ENCODE peak calls at places on chromosome 22, in ten cellular contexts. One of them, this sample, is unnamed. For H3K36me3, the result is how much of the 10 kb centered on the place peaks cover.

GRCh38 chr22:30920407-30920806 is 48.2 kb downstream of the MORC2 start:
- DNase-seq in upper lobe of right lung: peak
- DNase-seq in transverse colon: peak
- DNase-seq in psoas muscle: peak
- DNase-seq in tibial nerve: peak
- DNase-seq in uterus: peak
- DNase-seq in BJ: no peak
- DNase-seq in bronchial epithelial cell: peak
- DNase-seq in mammary epithelial cell: peak
- DNase-seq in ascending aorta: peak
- DNase-seq in this sample: peak

GRCh38 chr22:20765938-20766337 is 8.0 kb upstream of the SERPIND1 start:
- DNase-seq in upper lobe of right lung: no peak
- DNase-seq in transverse colon: no peak
- DNase-seq in psoas muscle: no peak
- DNase-seq in tibial nerve: no peak
- DNase-seq in uterus: no peak
- DNase-seq in BJ: no peak
- DNase-seq in bronchial epithelial cell: no peak
- DNase-seq in mammary epithelial cell: no peak
- DNase-seq in ascending aorta: no peak
- DNase-seq in this sample: no peak

GRCh38 chr22:35023692-35024363 is 42.1 kb upstream of the ISX start:
- DNase-seq in upper lobe of right lung: peak
- DNase-seq in transverse colon: peak
- DNase-seq in psoas muscle: peak
- DNase-seq in tibial nerve: peak
- DNase-seq in uterus: peak
- DNase-seq in BJ: no peak
- DNase-seq in bronchial epithelial cell: peak
- DNase-seq in mammary epithelial cell: peak
- DNase-seq in ascending aorta: no peak
- DNase-seq in this sample: no peak

GRCh38 chr22:31062566-31063230 is 18.4 kb upstream of the SMTN start:
- DNase-seq in upper lobe of right lung: no peak
- DNase-seq in transverse colon: no peak
- DNase-seq in psoas muscle: no peak
- DNase-seq in tibial nerve: no peak
- DNase-seq in uterus: no peak
- DNase-seq in BJ: no peak
- DNase-seq in bronchial epithelial cell: peak
- DNase-seq in mammary epithelial cell: peak
- DNase-seq in ascending aorta: no peak
- DNase-seq in this sample: no peak

GRCh38 chr22:36204001-36204640 is 2.5 kb upstream of the APOL4 start:
- DNase-seq in upper lobe of right lung: no peak
- DNase-seq in transverse colon: no peak
- DNase-seq in psoas muscle: no peak
- DNase-seq in tibial nerve: no peak
- DNase-seq in uterus: no peak
- DNase-seq in BJ: no peak
- DNase-seq in bronchial epithelial cell: no peak
- DNase-seq in mammary epithelial cell: no peak
- DNase-seq in ascending aorta: peak
- DNase-seq in this sample: no peak

GRCh38 chr22:30206964-30207363 is 39.6 kb downstream of the LIF start:
- DNase-seq in upper lobe of right lung: no peak
- DNase-seq in transverse colon: no peak
- DNase-seq in psoas muscle: peak
- DNase-seq in tibial nerve: no peak
- DNase-seq in uterus: peak
- DNase-seq in BJ: peak
- DNase-seq in bronchial epithelial cell: peak
- DNase-seq in mammary epithelial cell: peak
- DNase-seq in ascending aorta: no peak
- DNase-seq in this sample: peak

GRCh38 chr22:17827466-17827865 is 53.2 kb upstream of the BID start:
- DNase-seq in upper lobe of right lung: no peak
- DNase-seq in transverse colon: no peak
- DNase-seq in psoas muscle: no peak
- DNase-seq in tibial nerve: no peak
- DNase-seq in uterus: no peak
- DNase-seq in BJ: no peak
- DNase-seq in bronchial epithelial cell: no peak
- DNase-seq in mammary epithelial cell: no peak
- DNase-seq in ascending aorta: no peak
- DNase-seq in this sample: no peak

GRCh38 chr22:27863556-27863955 is 55.5 kb downstream of the PITPNB start:
- DNase-seq in upper lobe of right lung: no peak
- DNase-seq in transverse colon: no peak
- DNase-seq in psoas muscle: no peak
- DNase-seq in tibial nerve: no peak
- DNase-seq in uterus: no peak
- DNase-seq in BJ: no peak
- DNase-seq in bronchial epithelial cell: no peak
- DNase-seq in mammary epithelial cell: no peak
- DNase-seq in ascending aorta: no peak
- DNase-seq in this sample: no peak

GRCh38 chr22:17172172-17172833 is 13.2 kb upstream of the HDHD5 start:
- DNase-seq in upper lobe of right lung: peak
- DNase-seq in transverse colon: no peak
- DNase-seq in psoas muscle: peak
- DNase-seq in tibial nerve: no peak
- DNase-seq in uterus: peak
- DNase-seq in BJ: no peak
- DNase-seq in bronchial epithelial cell: no peak
- DNase-seq in mammary epithelial cell: peak
- DNase-seq in ascending aorta: no peak
- DNase-seq in this sample: no peak

GRCh38 chr22:49164773-49165320 is 662.8 kb downstream of the BRD1 start:
- DNase-seq in upper lobe of right lung: no peak
- DNase-seq in transverse colon: no peak
- DNase-seq in psoas muscle: no peak
- DNase-seq in tibial nerve: no peak
- DNase-seq in uterus: no peak
- DNase-seq in BJ: no peak
- DNase-seq in bronchial epithelial cell: no peak
- DNase-seq in mammary epithelial cell: no peak
- DNase-seq in ascending aorta: no peak
- DNase-seq in this sample: no peak

GRCh38 chr22:49329636-49330035 is 498.0 kb downstream of the BRD1 start:
- DNase-seq in upper lobe of right lung: no peak
- DNase-seq in transverse colon: no peak
- DNase-seq in psoas muscle: no peak
- DNase-seq in tibial nerve: no peak
- DNase-seq in uterus: no peak
- DNase-seq in BJ: no peak
- DNase-seq in bronchial epithelial cell: no peak
- DNase-seq in mammary epithelial cell: no peak
- DNase-seq in ascending aorta: no peak
- DNase-seq in this sample: no peak

GRCh38 chr22:22945195-22945594 is 57.6 kb downstream of the IGLL5 start:
- DNase-seq in upper lobe of right lung: peak
- DNase-seq in transverse colon: peak
- DNase-seq in psoas muscle: no peak
- DNase-seq in tibial nerve: no peak
- DNase-seq in uterus: no peak
- DNase-seq in BJ: no peak
- DNase-seq in bronchial epithelial cell: no peak
- DNase-seq in mammary epithelial cell: no peak
- DNase-seq in ascending aorta: no peak
- DNase-seq in this sample: no peak

GRCh38 chr22:25884121-25884520 is 142.1 kb downstream of the MYO18B start:
- DNase-seq in upper lobe of right lung: no peak
- DNase-seq in transverse colon: no peak
- DNase-seq in psoas muscle: no peak
- DNase-seq in tibial nerve: no peak
- DNase-seq in uterus: no peak
- DNase-seq in BJ: no peak
- DNase-seq in bronchial epithelial cell: no peak
- DNase-seq in mammary epithelial cell: no peak
- DNase-seq in ascending aorta: no peak
- DNase-seq in this sample: no peak

GRCh38 chr22:27045103-27045940 is 387.9 kb downstream of the MIAT start:
- DNase-seq in upper lobe of right lung: no peak
- DNase-seq in transverse colon: no peak
- DNase-seq in psoas muscle: no peak
- DNase-seq in tibial nerve: no peak
- DNase-seq in uterus: no peak
- DNase-seq in BJ: peak
- DNase-seq in bronchial epithelial cell: peak
- DNase-seq in mammary epithelial cell: peak
- DNase-seq in ascending aorta: no peak
- DNase-seq in this sample: peak

GRCh38 chr22:38239101-38239761 is 33.6 kb downstream of the TMEM184B start:
- DNase-seq in upper lobe of right lung: peak
- DNase-seq in transverse colon: no peak
- DNase-seq in psoas muscle: no peak
- DNase-seq in tibial nerve: no peak
- DNase-seq in uterus: no peak
- DNase-seq in BJ: peak
- DNase-seq in bronchial epithelial cell: peak
- DNase-seq in mammary epithelial cell: peak
- DNase-seq in ascending aorta: peak
- DNase-seq in this sample: peak

GRCh38 chr22:49244466-49245420 is 582.9 kb downstream of the BRD1 start:
- DNase-seq in upper lobe of right lung: peak
- DNase-seq in transverse colon: no peak
- DNase-seq in psoas muscle: no peak
- DNase-seq in tibial nerve: no peak
- DNase-seq in uterus: peak
- DNase-seq in BJ: no peak
- DNase-seq in bronchial epithelial cell: no peak
- DNase-seq in mammary epithelial cell: no peak
- DNase-seq in ascending aorta: peak
- DNase-seq in this sample: no peak

GRCh38 chr22:20977516-20978170 is 4.5 kb upstream of the LZTR1 start:
- DNase-seq in upper lobe of right lung: no peak
- DNase-seq in transverse colon: no peak
- DNase-seq in psoas muscle: no peak
- DNase-seq in tibial nerve: no peak
- DNase-seq in uterus: no peak
- DNase-seq in BJ: no peak
- DNase-seq in bronchial epithelial cell: no peak
- DNase-seq in mammary epithelial cell: no peak
- DNase-seq in ascending aorta: no peak
- DNase-seq in this sample: no peak

GRCh38 chr22:46863794-46864193 is 101.3 kb downstream of the TBC1D22A start:
- DNase-seq in upper lobe of right lung: no peak
- DNase-seq in transverse colon: no peak
- DNase-seq in psoas muscle: no peak
- DNase-seq in tibial nerve: no peak
- DNase-seq in uterus: no peak
- DNase-seq in BJ: no peak
- DNase-seq in bronchial epithelial cell: no peak
- DNase-seq in mammary epithelial cell: no peak
- DNase-seq in ascending aorta: no peak
- DNase-seq in this sample: no peak
- TF ChIP-seq CTCF in upper lobe of right lung: no peak
- TF ChIP-seq CTCF in transverse colon: no peak
- TF ChIP-seq CTCF in psoas muscle: no peak
- TF ChIP-seq CTCF in tibial nerve: no peak
- TF ChIP-seq CTCF in uterus: no peak
- TF ChIP-seq CTCF in BJ: no peak
- TF ChIP-seq CTCF in bronchial epithelial cell: no peak
- TF ChIP-seq CTCF in mammary epithelial cell: no peak
- TF ChIP-seq CTCF in ascending aorta: no peak
- TF ChIP-seq CTCF in this sample: no peak

GRCh38 chr22:33112606-33113005 is 54.4 kb upstream of the SYN3 start:
- DNase-seq in upper lobe of right lung: no peak
- DNase-seq in transverse colon: no peak
- DNase-seq in psoas muscle: no peak
- DNase-seq in tibial nerve: no peak
- DNase-seq in uterus: no peak
- DNase-seq in BJ: no peak
- DNase-seq in bronchial epithelial cell: no peak
- DNase-seq in mammary epithelial cell: no peak
- DNase-seq in ascending aorta: no peak
- DNase-seq in this sample: no peak
- H3K4me3 ChIP-seq in upper lobe of right lung: no peak
- H3K4me3 ChIP-seq in transverse colon: no peak
- H3K4me3 ChIP-seq in psoas muscle: no peak
- H3K4me3 ChIP-seq in tibial nerve: no peak
- H3K4me3 ChIP-seq in uterus: no peak
- H3K4me3 ChIP-seq in BJ: no peak
- H3K4me3 ChIP-seq in bronchial epithelial cell: no peak
- H3K4me3 ChIP-seq in mammary epithelial cell: no peak
- H3K4me3 ChIP-seq in ascending aorta: no peak
- H3K4me3 ChIP-seq in this sample: no peak

DNA sequence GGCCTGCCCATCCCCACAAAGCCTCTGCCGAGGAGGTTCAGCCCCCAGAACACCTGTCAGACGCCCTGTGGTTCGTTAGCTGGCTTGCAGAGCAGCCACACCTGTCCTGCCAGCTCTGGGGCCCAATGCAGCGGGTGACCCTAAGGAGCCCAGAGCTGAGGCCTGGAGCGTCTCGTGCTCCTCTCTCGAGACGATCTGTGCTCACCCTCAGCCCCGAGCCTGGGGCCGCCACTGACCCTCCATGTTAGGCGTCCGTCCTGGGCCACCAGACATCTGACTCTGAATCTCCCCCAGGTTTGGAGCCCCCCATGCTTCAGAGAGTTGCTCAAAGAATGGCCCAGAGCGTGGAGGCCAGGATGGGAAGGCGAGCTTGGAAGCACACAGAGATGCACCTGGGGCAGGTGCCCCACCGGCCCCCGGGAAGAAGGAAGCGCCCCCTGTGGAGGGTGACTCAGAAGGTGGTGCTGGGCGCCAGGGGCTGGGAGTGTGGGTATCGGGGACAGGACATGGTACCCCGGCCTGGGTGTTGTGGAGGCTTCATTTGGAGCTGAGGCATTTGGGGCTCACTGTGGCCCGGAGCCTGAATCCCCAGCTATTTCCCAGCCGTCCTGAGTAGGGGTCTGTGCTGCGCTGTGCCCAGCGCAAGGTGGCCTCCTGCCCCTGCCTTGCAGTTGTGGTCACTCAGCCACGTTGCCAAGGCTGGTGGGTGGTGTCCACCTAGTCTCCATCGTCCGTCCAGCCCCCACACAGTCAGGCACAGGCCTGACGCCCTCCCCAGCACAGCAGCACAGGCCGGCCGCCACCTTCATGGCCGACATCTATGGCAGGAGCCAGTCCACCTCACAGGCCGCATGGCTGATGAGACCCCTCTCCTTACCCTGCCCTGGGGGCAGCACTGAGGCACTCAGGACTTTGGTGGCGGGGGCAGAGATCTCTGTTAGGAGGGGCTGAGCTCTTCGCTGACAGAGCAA is 36.2 kb downstream of the SBF1 start:
- DNase-seq in upper lobe of right lung: no peak
- DNase-seq in transverse colon: no peak
- DNase-seq in psoas muscle: peak
- DNase-seq in tibial nerve: no peak
- DNase-seq in uterus: no peak
- DNase-seq in BJ: no peak
- DNase-seq in bronchial epithelial cell: no peak
- DNase-seq in mammary epithelial cell: no peak
- DNase-seq in ascending aorta: no peak
- DNase-seq in this sample: no peak
- H3K36me3 ChIP-seq in upper lobe of right lung: half or more
- H3K36me3 ChIP-seq in transverse colon: under half
- H3K36me3 ChIP-seq in psoas muscle: under half
- H3K36me3 ChIP-seq in tibial nerve: under half
- H3K36me3 ChIP-seq in uterus: under half
- H3K36me3 ChIP-seq in BJ: under half
- H3K36me3 ChIP-seq in bronchial epithelial cell: under half
- H3K36me3 ChIP-seq in mammary epithelial cell: under half
- H3K36me3 ChIP-seq in ascending aorta: half or more
- H3K36me3 ChIP-seq in this sample: under half

GRCh38 chr22:45312415-45312814 is 2.7 kb downstream of the FAM118A start:
- DNase-seq in upper lobe of right lung: no peak
- DNase-seq in transverse colon: no peak
- DNase-seq in psoas muscle: no peak
- DNase-seq in tibial nerve: no peak
- DNase-seq in uterus: no peak
- DNase-seq in BJ: no peak
- DNase-seq in bronchial epithelial cell: no peak
- DNase-seq in mammary epithelial cell: no peak
- DNase-seq in ascending aorta: no peak
- DNase-seq in this sample: no peak
- TF ChIP-seq CTCF in upper lobe of right lung: no peak
- TF ChIP-seq CTCF in transverse colon: no peak
- TF ChIP-seq CTCF in psoas muscle: no peak
- TF ChIP-seq CTCF in tibial nerve: no peak
- TF ChIP-seq CTCF in uterus: no peak
- TF ChIP-seq CTCF in BJ: no peak
- TF ChIP-seq CTCF in bronchial epithelial cell: no peak
- TF ChIP-seq CTCF in mammary epithelial cell: no peak
- TF ChIP-seq CTCF in ascending aorta: no peak
- TF ChIP-seq CTCF in this sample: no peak

This sample was measured in kidney epithelial cell.